ENCODE peak calls at places on chromosomes 6 and 20, in six cellular contexts. One of them, this sample, is unnamed.

GRCh38 chr20:41394931-41395668 is 28.5 kb upstream of the EMILIN3 start:
- DNase-seq in IMR-90: no peak
- DNase-seq in H9: no peak
- DNase-seq in neuronal stem cell: no peak
- DNase-seq in trophoblast cell: no peak
- DNase-seq in mesenchymal stem cell: no peak
- DNase-seq in this sample: no peak

GRCh38 chr6:116410945-116411623 is 40.3 kb downstream of the DSE start:
- DNase-seq in IMR-90: peak; percentile 74
- DNase-seq in H9: no peak
- DNase-seq in neuronal stem cell: no peak
- DNase-seq in trophoblast cell: no peak
- DNase-seq in mesenchymal stem cell: peak; percentile 48
- DNase-seq in this sample: no peak

GRCh38 chr6:10407674-10408054 is 7.2 kb downstream of the TFAP2A start:
- DNase-seq in IMR-90: no peak
- DNase-seq in H9: no peak
- DNase-seq in neuronal stem cell: no peak
- DNase-seq in trophoblast cell: no peak
- DNase-seq in mesenchymal stem cell: no peak
- DNase-seq in this sample: no peak

GRCh38 chr20:50217207-50217949 is 26.7 kb downstream of the CEBPB start:
- DNase-seq in IMR-90: no peak
- DNase-seq in H9: no peak
- DNase-seq in neuronal stem cell: no peak
- DNase-seq in trophoblast cell: no peak
- DNase-seq in mesenchymal stem cell: no peak
- DNase-seq in this sample: no peak

GRCh38 chr6:7725412-7725811 is 487 bp upstream of the BMP6 start:
- DNase-seq in IMR-90: no peak
- DNase-seq in H9: no peak
- DNase-seq in neuronal stem cell: no peak
- DNase-seq in trophoblast cell: no peak
- DNase-seq in mesenchymal stem cell: no peak
- DNase-seq in this sample: no peak

GRCh38 chr6:44057238-44057930 is 69.9 kb downstream of the MRPL14 start:
- DNase-seq in IMR-90: peak; percentile 34
- DNase-seq in H9: no peak
- DNase-seq in neuronal stem cell: no peak
- DNase-seq in trophoblast cell: peak; percentile 23
- DNase-seq in mesenchymal stem cell: no peak
- DNase-seq in this sample: no peak

GRCh38 chr6:150150821-150151646 is 8.2 kb downstream of the PPP1R14C start:
- DNase-seq in IMR-90: no peak
- DNase-seq in H9: no peak
- DNase-seq in neuronal stem cell: no peak
- DNase-seq in trophoblast cell: no peak
- DNase-seq in mesenchymal stem cell: no peak
- DNase-seq in this sample: no peak

GRCh38 chr20:63283397-63284082 is 9.4 kb upstream of the COL20A1 start:
- DNase-seq in IMR-90: no peak
- DNase-seq in H9: no peak
- DNase-seq in neuronal stem cell: no peak
- DNase-seq in trophoblast cell: no peak
- DNase-seq in mesenchymal stem cell: no peak
- DNase-seq in this sample: no peak

GRCh38 chr6:101393291-101394251 is at the start of gene GRIK2:
- DNase-seq in IMR-90: peak; percentile 47
- DNase-seq in H9: peak; percentile 75
- DNase-seq in neuronal stem cell: peak; percentile 54
- DNase-seq in trophoblast cell: peak; percentile 44
- DNase-seq in mesenchymal stem cell: peak; percentile 62
- DNase-seq in this sample: peak; percentile 79

GRCh38 chr6:16450285-16450684 is 211.9 kb downstream of the GMPR start:
- DNase-seq in IMR-90: peak; percentile 98
- DNase-seq in H9: no peak
- DNase-seq in neuronal stem cell: no peak
- DNase-seq in trophoblast cell: peak; percentile 51
- DNase-seq in mesenchymal stem cell: peak; percentile 91
- DNase-seq in this sample: no peak

GRCh38 chr20:37880726-37881591 is 22.0 kb upstream of the VSTM2L start:
- DNase-seq in IMR-90: no peak
- DNase-seq in H9: no peak
- DNase-seq in neuronal stem cell: no peak
- DNase-seq in trophoblast cell: peak; percentile 55
- DNase-seq in mesenchymal stem cell: no peak
- DNase-seq in this sample: no peak

GRCh38 chr6:158635427-158636073 is 9.0 kb downstream of the DYNLT1 start:
- DNase-seq in IMR-90: no peak
- DNase-seq in H9: no peak
- DNase-seq in neuronal stem cell: no peak
- DNase-seq in trophoblast cell: no peak
- DNase-seq in mesenchymal stem cell: no peak
- DNase-seq in this sample: no peak
- H4K8ac ChIP-seq in IMR-90: no peak overlapping the region
- H4K8ac ChIP-seq in H9: no peak overlapping the region
- H4K8ac ChIP-seq in neuronal stem cell: no peak overlapping the region
- H4K8ac ChIP-seq in trophoblast cell: no peak overlapping the region
- H4K8ac ChIP-seq in mesenchymal stem cell: no peak overlapping the region
- H4K8ac ChIP-seq in this sample: no peak overlapping the region

GRCh38 chr20:21146242-21146641 is 20.4 kb downstream of the KIZ start:
- DNase-seq in IMR-90: no peak
- DNase-seq in H9: no peak
- DNase-seq in neuronal stem cell: no peak
- DNase-seq in trophoblast cell: no peak
- DNase-seq in mesenchymal stem cell: no peak
- DNase-seq in this sample: no peak
- H4K91ac ChIP-seq in IMR-90: no peak overlapping the region
- H4K91ac ChIP-seq in H9: no peak overlapping the region
- H4K91ac ChIP-seq in neuronal stem cell: no peak overlapping the region
- H4K91ac ChIP-seq in trophoblast cell: no peak overlapping the region
- H4K91ac ChIP-seq in mesenchymal stem cell: no peak overlapping the region
- H4K91ac ChIP-seq in this sample: no peak overlapping the region

GRCh38 chr6:95365454-95365853 is 211.9 kb upstream of the MANEA start:
- DNase-seq in IMR-90: no peak
- DNase-seq in H9: peak; percentile 29
- DNase-seq in neuronal stem cell: no peak
- DNase-seq in trophoblast cell: no peak
- DNase-seq in mesenchymal stem cell: no peak
- DNase-seq in this sample: no peak
- H4K8ac ChIP-seq in IMR-90: no peak overlapping the region
- H4K8ac ChIP-seq in H9: no peak overlapping the region
- H4K8ac ChIP-seq in neuronal stem cell: no peak overlapping the region
- H4K8ac ChIP-seq in trophoblast cell: no peak overlapping the region
- H4K8ac ChIP-seq in mesenchymal stem cell: no peak overlapping the region
- H4K8ac ChIP-seq in this sample: no peak overlapping the region

GRCh38 chr6:125107896-125108295 is 45.7 kb upstream of the TPD52L1 start:
- DNase-seq in IMR-90: peak; percentile 43
- DNase-seq in H9: no peak
- DNase-seq in neuronal stem cell: no peak
- DNase-seq in trophoblast cell: no peak
- DNase-seq in mesenchymal stem cell: no peak
- DNase-seq in this sample: no peak

GRCh38 chr6:125107048-125107447 is 46.5 kb upstream of the TPD52L1 start:
- DNase-seq in IMR-90: no peak
- DNase-seq in H9: no peak
- DNase-seq in neuronal stem cell: no peak
- DNase-seq in trophoblast cell: no peak
- DNase-seq in mesenchymal stem cell: no peak
- DNase-seq in this sample: no peak

GRCh38 chr6:125112934-125113333 is 40.6 kb upstream of the TPD52L1 start:
- DNase-seq in IMR-90: no peak
- DNase-seq in H9: no peak
- DNase-seq in neuronal stem cell: no peak
- DNase-seq in trophoblast cell: no peak
- DNase-seq in mesenchymal stem cell: no peak
- DNase-seq in this sample: no peak

GRCh38 chr6:125111219-125111983 is 42.2 kb upstream of the TPD52L1 start:
- DNase-seq in IMR-90: no peak
- DNase-seq in H9: no peak
- DNase-seq in neuronal stem cell: no peak
- DNase-seq in trophoblast cell: no peak
- DNase-seq in mesenchymal stem cell: peak; percentile 23
- DNase-seq in this sample: no peak

GRCh38 chr6:125110056-125110455 is 43.5 kb upstream of the TPD52L1 start:
- DNase-seq in IMR-90: no peak
- DNase-seq in H9: no peak
- DNase-seq in neuronal stem cell: no peak
- DNase-seq in trophoblast cell: no peak
- DNase-seq in mesenchymal stem cell: no peak
- DNase-seq in this sample: no peak
- H4K91ac ChIP-seq in IMR-90: no peak overlapping the region
- H4K91ac ChIP-seq in H9: no peak overlapping the region
- H4K91ac ChIP-seq in neuronal stem cell: no peak overlapping the region
- H4K91ac ChIP-seq in trophoblast cell: no peak overlapping the region
- H4K91ac ChIP-seq in mesenchymal stem cell: no peak overlapping the region
- H4K91ac ChIP-seq in this sample: no peak overlapping the region

GRCh38 chr6:156841508-156841907 is 64.3 kb downstream of the ARID1B start:
- DNase-seq in IMR-90: no peak
- DNase-seq in H9: no peak
- DNase-seq in neuronal stem cell: no peak
- DNase-seq in trophoblast cell: no peak
- DNase-seq in mesenchymal stem cell: no peak
- DNase-seq in this sample: no peak
- H4K8ac ChIP-seq in IMR-90: no peak overlapping the region
- H4K8ac ChIP-seq in H9: no peak overlapping the region
- H4K8ac ChIP-seq in neuronal stem cell: no peak overlapping the region
- H4K8ac ChIP-seq in trophoblast cell: no peak overlapping the region
- H4K8ac ChIP-seq in mesenchymal stem cell: no peak overlapping the region
- H4K8ac ChIP-seq in this sample: no peak overlapping the region

This sample was measured in H1.